ENCODE peak calls at places on chromosome 19, in eight cellular contexts. M is psoas muscle, I is pancreas, H is Panc1, F is aorta, Z is BE2C, G is lower leg skin, N is GM23338. V is an unnamed sample.

GRCh38 chr19:55939206-55939605 is 7.1 kb upstream of the NLRP13 start:
- DNase-seq in N (no peak), M (no peak), I (no peak), F (no peak), G (no peak), Z (no peak), H (no peak), V (no peak)

GRCh38 chr19:48754950-48755645 is at the start of gene FGF21:
- DNase-seq in Z (no peak), G (no peak), F (no peak), H (no peak), M (peak), I (no peak), N (peak), V (no peak)

GRCh38 chr19:52248256-52248655 is 21.1 kb upstream of the ZNF766 start:
- DNase-seq in N (peak), M (peak), F (peak), I (no peak), G (peak), Z (peak), H (no peak), V (peak)

GRCh38 chr19:10390652-10391286 is 10.4 kb upstream of the TYK2 start:
- DNase-seq in Z (peak), G (no peak), N (peak), M (peak), H (peak), I (peak), F (no peak), V (peak)

GRCh38 chr19:4370418-4371041 is 27.2 kb downstream of the MPND start:
- DNase-seq in Z (no peak), I (no peak), N (no peak), G (no peak), H (no peak), M (no peak), F (no peak), V (no peak)

GRCh38 chr19:15161028-15161984 is 39.5 kb downstream of the NOTCH3 start:
- DNase-seq in F (no peak), Z (peak), G (no peak), H (no peak), M (no peak), N (peak), I (peak), V (no peak)

GRCh38 chr19:53365899-53366493 is 491 bp downstream of the ZNF525 start:
- DNase-seq in Z (peak), H (no peak), I (peak), F (no peak), M (peak), G (no peak), N (peak), V (no peak)

GRCh38 chr19:11041966-11042627 is 47.2 kb upstream of the LDLR start:
- DNase-seq in I (peak), N (no peak), H (no peak), Z (no peak), G (no peak), F (peak), M (no peak), V (no peak)

GRCh38 chr19:37980419-37980975 is 73.5 kb downstream of the SIPA1L3 start:
- DNase-seq in Z (no peak), I (no peak), F (peak), H (no peak), N (no peak), M (no peak), G (no peak), V (no peak)

DNA sequence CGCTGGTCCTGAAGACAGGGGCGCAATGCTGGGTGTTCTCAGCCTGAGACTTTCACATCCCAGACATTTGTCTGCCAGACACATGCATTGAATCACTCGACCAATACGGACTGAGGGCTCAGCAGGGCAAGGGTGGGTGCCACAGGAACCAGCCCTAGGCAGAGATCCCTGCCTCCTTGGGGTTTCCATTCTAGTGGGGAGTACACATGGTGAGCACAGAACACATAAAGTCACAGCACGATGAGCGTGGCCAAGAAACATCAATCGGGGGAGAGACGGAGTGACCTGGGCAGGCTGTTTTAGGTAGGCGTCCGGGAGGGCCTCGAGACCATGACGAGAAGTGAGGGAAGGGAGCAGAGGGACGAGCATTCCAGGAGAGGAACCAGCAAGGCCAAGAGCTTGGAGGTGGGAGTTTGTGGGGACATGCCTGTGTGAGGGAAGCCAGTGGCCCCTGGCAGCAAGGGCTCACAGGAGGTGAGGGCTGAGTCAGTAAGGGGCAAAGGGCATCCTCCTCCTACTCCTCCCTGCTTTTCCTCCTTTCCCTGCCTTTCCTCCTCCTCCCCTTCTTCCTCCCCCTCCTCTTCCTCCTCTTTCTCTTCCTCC is 126.3 kb upstream of the PEG3 start:
- DNase-seq in I (no peak), N (no peak), F (no peak), H (no peak), G (no peak), M (no peak), Z (no peak), V (no peak)
- H3K4me3 ChIP-seq in I (no peak), N (no peak), F (no peak), H (no peak), G (no peak), M (no peak), Z (no peak), V (no peak)

GRCh38 chr19:2235026-2235395 is 1.1 kb downstream of the PLEKHJ1 start:
- DNase-seq in F (no peak), I (no peak), G (no peak), N (no peak), H (no peak), M (no peak), Z (no peak), V (no peak)

GRCh38 chr19:2236285-2237050 is at the start of the genes PLEKHJ1 and SF3A2:
- DNase-seq in Z (peak), G (peak), N (peak), H (peak), I (peak), M (peak), F (peak), V (peak)

GRCh38 chr19:2233601-2234280 is 2.4 kb downstream of the PLEKHJ1 start:
- DNase-seq in H (no peak), I (no peak), N (no peak), F (no peak), Z (no peak), M (no peak), G (no peak), V (no peak)

GRCh38 chr19:2237051-2237868 is 636 bp downstream of the SF3A2 start:
- DNase-seq in Z (no peak), G (no peak), I (peak), F (no peak), H (no peak), N (no peak), M (no peak), V (no peak)

DNA sequence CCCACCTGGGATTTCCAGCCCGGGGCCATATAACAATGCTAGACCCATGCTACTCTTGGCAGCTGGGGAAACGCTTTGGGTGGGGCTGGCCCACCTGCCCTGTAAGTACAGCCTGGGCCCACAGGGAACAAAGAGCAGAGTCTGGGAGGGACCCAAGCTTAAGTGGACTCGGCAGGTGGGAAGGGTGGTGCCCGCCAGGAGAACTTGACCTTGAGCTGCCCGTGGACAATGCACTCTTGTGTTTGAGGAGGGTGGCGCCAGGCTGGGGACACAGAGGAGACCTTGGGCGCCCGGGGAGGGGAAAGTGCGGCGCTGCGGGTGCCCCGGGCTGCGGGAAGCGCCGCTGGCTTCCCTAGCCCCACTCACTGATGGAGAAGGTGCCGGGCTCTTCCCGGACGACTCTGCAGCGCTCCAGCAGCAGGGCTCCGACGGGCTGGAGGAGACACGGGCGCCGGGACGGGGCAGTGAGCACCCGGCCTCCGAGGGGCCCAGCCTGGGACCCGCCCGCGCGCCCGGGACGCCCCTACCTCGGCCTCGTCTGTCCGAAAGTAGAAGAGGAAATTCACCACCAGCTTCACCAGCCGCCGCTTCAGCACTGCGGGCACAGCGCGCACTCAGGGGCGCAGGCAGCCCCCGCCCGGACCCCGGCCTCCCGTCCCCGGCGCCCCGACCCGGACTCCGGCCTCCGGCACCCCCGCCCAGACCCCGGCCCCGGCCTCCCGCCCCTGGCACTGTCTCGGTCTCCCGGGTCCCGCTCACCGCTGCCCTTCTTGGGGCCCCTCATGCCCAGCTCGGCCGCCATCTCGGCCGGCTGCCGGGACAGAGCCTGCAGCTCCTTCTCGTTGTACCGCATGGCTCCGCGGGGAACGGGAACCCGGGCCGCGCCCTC is 489 bp downstream of the PLEKHJ1 start:
- DNase-seq in I (no peak), Z (no peak), N (peak), G (no peak), F (no peak), M (no peak), H (no peak), V (no peak)
- H3K4me3 ChIP-seq in I (peak), Z (peak), N (peak), G (peak), F (peak), M (peak), H (peak), V (peak)

DNA sequence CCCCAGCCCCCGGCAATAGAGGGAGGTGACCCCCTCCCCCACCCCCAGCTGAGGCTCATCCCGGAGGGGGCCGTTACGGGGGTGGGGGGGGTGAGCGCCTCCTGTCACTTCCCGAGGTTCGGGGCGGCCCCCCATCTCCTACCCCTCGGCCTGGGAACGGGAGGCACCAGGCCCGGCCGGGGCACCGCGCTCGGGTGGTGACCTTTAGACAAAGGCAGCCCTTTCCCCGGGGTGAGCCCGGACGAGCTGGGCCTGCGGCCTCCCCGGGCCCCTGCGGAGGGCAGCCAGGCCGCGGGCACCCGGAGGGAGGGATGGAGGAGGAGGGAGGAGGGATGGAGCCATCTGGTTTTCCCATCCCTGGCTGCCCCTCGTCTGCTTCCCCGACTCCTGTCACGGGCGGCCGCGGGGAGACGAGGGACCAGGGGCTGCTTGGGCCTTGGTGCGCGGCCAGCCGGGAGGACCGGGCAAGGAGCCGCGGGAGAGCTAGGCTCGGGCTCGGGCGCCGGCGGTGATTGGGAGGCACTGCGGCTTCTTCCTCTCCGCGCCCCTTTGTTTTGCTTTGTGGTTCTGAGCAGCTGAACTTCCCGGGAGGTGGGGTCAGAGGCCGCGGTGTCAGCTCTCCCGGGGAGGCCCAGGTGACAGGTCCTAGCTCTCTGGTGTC is 1.1 kb downstream of the BICRA start:
- DNase-seq in N (peak), G (no peak), Z (peak), F (peak), H (no peak), M (peak), I (peak), V (peak)
- H3K4me3 ChIP-seq in N (peak), G (peak), Z (peak), F (peak), H (peak), M (peak), I (peak), V (peak)

GRCh38 chr19:19193926-19194325 is 1.9 kb downstream of the RFXANK start:
- DNase-seq in G (no peak), Z (no peak), H (no peak), I (no peak), N (no peak), F (no peak), M (no peak), V (no peak)
- H3K4me3 ChIP-seq in G (no peak), Z (no peak), H (peak), I (no peak), N (no peak), F (no peak), M (peak), V (peak)

GRCh38 chr19:41421314-41421713 is 5.9 kb downstream of the B3GNT8 start:
- DNase-seq in F (no peak), N (no peak), H (no peak), G (no peak), I (peak), M (no peak), Z (no peak), V (no peak)
- H3K4me3 ChIP-seq in F (no peak), N (no peak), H (no peak), G (no peak), I (no peak), M (no peak), Z (no peak), V (no peak)

GRCh38 chr19:2549701-2550191 is 73.8 kb downstream of the GADD45B start:
- DNase-seq in N (no peak), F (peak), Z (no peak), H (no peak), I (peak), G (peak), M (peak), V (peak)
- H3K4me3 ChIP-seq in N (no peak), F (no peak), Z (no peak), H (no peak), I (no peak), G (no peak), M (no peak), V (no peak)